ENCODE peak calls at places on chromosomes 4 and X, in six cellular contexts. B, R, Q, Z, X and I are unnamed samples.
A peak's percentile ranks its signal among the peaks of the same experiment; 100 is the strongest.

GRCh38 chr4:64911846-64912245 is 502.6 kb upstream of the TECRL start:
- DNase-seq in B (no peak), R (no peak), Q (no peak), Z (no peak), X (peak; percentile 65), I (no peak)

GRCh38 chr4:7699040-7699439 is 240.6 kb downstream of the AFAP1 start:
- DNase-seq in B (no peak), R (no peak), Q (peak; percentile 32), Z (no peak), X (no peak), I (peak; percentile 83)

GRCh38 chr4:71004281-71004851 is 10.9 kb downstream of the DCK start:
- DNase-seq in B (no peak), R (no peak), Q (no peak), Z (no peak), X (peak; percentile 71), I (no peak)

GRCh38 chrX:151987108-151987507 is 12.6 kb upstream of the GABRE start:
- DNase-seq in B (no peak), R (no peak), Q (no peak), Z (no peak), X (no peak), I (no peak)

GRCh38 chrX:69618803-69619202 is 2.9 kb downstream of the EDA start:
- DNase-seq in B (peak; percentile 37), R (no peak), Q (no peak), Z (no peak), X (no peak), I (peak; percentile 31)

GRCh38 chr4:37981425-37981824 is 21.2 kb downstream of the PTTG2 start:
- DNase-seq in B (no peak), R (no peak), Q (no peak), Z (no peak), X (peak; percentile 57), I (no peak)

GRCh38 chr4:3674479-3674851 is 91.7 kb upstream of the ADRA2C start:
- DNase-seq in B (no peak), R (peak; percentile 23), Q (no peak), Z (no peak), X (no peak), I (no peak)

GRCh38 chr4:96566755-96567154 is 726.9 kb downstream of the PDHA2 start:
- DNase-seq in B (no peak), R (no peak), Q (no peak), Z (no peak), X (no peak), I (no peak)

GRCh38 chrX:104118765-104119164 is 6.4 kb downstream of the ZCCHC18 start:
- DNase-seq in B (no peak), R (no peak), Q (no peak), Z (no peak), X (no peak), I (no peak)

DNA sequence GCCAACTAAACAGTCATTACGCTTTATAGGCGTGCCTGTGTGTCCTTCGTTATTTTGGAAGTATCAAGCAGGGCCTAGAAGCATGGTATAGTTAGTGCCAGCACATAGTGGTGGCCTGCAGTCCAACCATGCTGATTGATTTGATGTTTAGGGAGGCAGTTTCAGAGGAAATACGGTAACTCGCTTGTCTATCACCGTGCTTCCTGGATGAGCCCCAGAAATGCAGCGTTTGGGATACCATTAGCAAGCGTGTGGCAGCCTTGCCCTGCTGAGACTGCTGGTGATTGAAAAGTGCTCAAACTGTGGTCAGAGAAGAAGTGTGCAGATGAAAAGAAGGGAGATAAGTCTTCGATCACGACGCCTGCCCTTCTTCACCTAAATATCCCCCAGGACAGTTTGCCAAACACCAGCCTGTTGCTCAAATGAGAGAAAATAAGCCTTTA is 158.4 kb downstream of the CHIC2 start:
- DNase-seq in B (peak; percentile 75), R (no peak), Q (peak; percentile 32), Z (no peak), X (peak; percentile 82), I (peak; percentile 78)
- H3K4me3 ChIP-seq in B (no peak overlapping the region), R (peak overlapping the region; percentile 44), Q (peak overlapping the region; percentile 32), Z (peak overlapping the region; percentile 36), X (peak overlapping the region; percentile 61), I (peak overlapping the region; percentile 30)

DNA sequence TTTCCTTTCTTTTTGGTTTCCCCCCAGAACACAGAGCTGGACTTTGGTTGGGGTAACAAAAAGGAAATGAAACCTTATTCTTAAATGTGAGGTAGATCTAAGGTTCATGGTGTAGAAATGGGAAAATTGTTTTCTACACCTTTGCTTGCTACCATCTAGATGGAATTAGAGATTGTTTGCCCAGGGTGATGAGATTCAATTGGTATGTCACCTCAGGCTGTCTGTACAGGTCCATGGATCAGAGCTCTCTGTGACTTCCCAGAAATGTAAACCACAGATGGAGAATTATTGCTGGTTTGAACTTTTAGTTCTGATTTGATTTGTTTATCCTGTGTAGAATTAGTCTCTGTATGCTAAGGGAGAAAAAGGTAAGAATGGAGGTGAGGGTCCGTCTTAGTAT is 146.7 kb downstream of the PCDH7 start:
- DNase-seq in B (peak; percentile 75), R (no peak), Q (no peak), Z (no peak), X (no peak), I (no peak)
- H3K4me3 ChIP-seq in B (no peak overlapping the region), R (no peak overlapping the region), Q (no peak overlapping the region), Z (no peak overlapping the region), X (no peak overlapping the region), I (no peak overlapping the region)

GRCh38 chr4:6658204-6658585 is 17.7 kb downstream of the MRFAP1 start:
- DNase-seq in B (no peak), R (no peak), Q (no peak), Z (no peak), X (no peak), I (no peak)
- H3K4me3 ChIP-seq in B (no peak overlapping the region), R (peak overlapping the region; percentile 51), Q (no peak overlapping the region), Z (no peak overlapping the region), X (no peak overlapping the region), I (no peak overlapping the region)

DNA sequence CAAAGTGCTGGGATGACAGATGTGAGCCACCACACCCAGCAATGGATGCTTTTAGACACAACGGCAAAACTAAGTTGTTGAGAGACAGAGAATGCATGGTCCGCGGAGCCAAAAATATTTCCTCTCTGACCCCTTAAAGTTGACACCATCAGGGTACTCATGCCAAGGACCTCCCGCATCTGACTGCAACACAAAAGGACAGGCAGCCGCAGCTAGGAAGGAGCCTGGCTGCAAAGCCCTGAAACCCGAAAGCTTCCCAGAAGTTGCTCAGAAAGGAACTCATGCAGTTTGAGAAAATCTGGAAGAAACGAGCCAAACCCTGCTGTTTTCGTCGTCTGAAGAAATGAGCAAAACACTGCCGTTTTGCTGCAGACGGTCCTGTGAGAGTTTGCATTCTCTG is 16.5 kb downstream of the DHRSX start:
- DNase-seq in B (no peak), R (no peak), Q (no peak), Z (no peak), X (no peak), I (peak; percentile 27)
- H3K4me3 ChIP-seq in B (no peak overlapping the region), R (peak overlapping the region; percentile 19), Q (no peak overlapping the region), Z (no peak overlapping the region), X (no peak overlapping the region), I (peak overlapping the region; percentile 36)

GRCh38 chrX:37350034-37350365 is 836 bp downstream of the PRRG1 start:
- DNase-seq in B (peak; percentile 8), R (no peak), Q (no peak), Z (no peak), X (no peak), I (peak; percentile 23)
- H3K4me3 ChIP-seq in B (peak overlapping the region; percentile 76), R (peak overlapping the region; percentile 66), Q (peak overlapping the region; percentile 67), Z (peak overlapping the region; percentile 68), X (peak overlapping the region; percentile 89), I (peak overlapping the region; percentile 74)

DNA sequence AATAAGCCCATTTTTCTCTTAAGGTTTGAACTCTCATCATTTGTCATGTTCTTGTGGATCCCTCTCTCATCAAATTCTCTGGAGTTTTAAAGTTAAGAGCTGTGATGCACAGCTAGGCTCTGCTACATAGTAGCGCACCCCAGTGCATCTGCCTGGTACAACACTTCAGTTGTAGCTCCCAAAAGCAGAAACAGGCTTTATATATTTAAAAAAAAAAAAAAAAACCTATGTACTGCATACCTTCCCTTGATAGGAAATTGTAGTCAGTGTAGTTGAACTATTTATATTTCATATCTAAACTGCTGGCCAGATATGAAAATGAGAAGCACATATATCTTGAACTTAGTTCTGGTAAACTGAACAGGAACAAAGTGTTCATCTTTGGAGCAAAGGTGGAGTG is 131.4 kb downstream of the KLHL13 start:
- DNase-seq in B (peak; percentile 18), R (no peak), Q (no peak), Z (no peak), X (peak; percentile 54), I (no peak)
- H3K4me3 ChIP-seq in B (no peak overlapping the region), R (no peak overlapping the region), Q (no peak overlapping the region), Z (no peak overlapping the region), X (no peak overlapping the region), I (no peak overlapping the region)

GRCh38 chr4:85406185-85406584 is 68.8 kb upstream of the ARHGAP24 start:
- DNase-seq in B (no peak), R (no peak), Q (no peak), Z (no peak), X (no peak), I (no peak)
- H3K4me3 ChIP-seq in B (no peak overlapping the region), R (no peak overlapping the region), Q (no peak overlapping the region), Z (no peak overlapping the region), X (no peak overlapping the region), I (no peak overlapping the region)